ENCODE peak calls at places on chromosomes 11 and 22, in seven cellular contexts. U, H, Q, O, W, A and M are unnamed samples.

GRCh38 chr22:29716814-29717213 is 3.0 kb upstream of the CABP7 start:
- DNase-seq in U (peak), H (no peak), Q (peak), O (peak), W (no peak), A (peak), M (peak)

GRCh38 chr22:37560682-37561208 is 465 bp downstream of the CDC42EP1 start:
- DNase-seq in U (no peak), H (no peak), Q (peak), O (peak), W (no peak), A (no peak), M (no peak)

GRCh38 chr11:60125962-60126585 is 37.6 kb downstream of the MS4A2 start:
- DNase-seq in U (no peak), H (no peak), Q (no peak), O (no peak), W (no peak), A (no peak), M (no peak)

GRCh38 chr11:128901655-128902514 is 10.7 kb downstream of the KCNJ5 start:
- DNase-seq in U (no peak), H (no peak), Q (no peak), O (no peak), W (no peak), A (no peak), M (no peak)

GRCh38 chr22:25019427-25020184 is 67.1 kb downstream of the KIAA1671 start:
- DNase-seq in U (no peak), H (no peak), Q (no peak), O (no peak), W (no peak), A (no peak), M (no peak)

GRCh38 chr11:109205312-109205711 is 216.7 kb upstream of the C11orf87 start:
- DNase-seq in U (no peak), H (no peak), Q (no peak), O (no peak), W (no peak), A (no peak), M (no peak)

GRCh38 chr11:36455658-36456111 is 54.4 kb downstream of the TRAF6 start:
- DNase-seq in U (peak), H (peak), Q (peak), O (peak), W (no peak), A (no peak), M (no peak)

GRCh38 chr11:116311141-116311540 is 461.6 kb downstream of the BUD13 start:
- DNase-seq in U (no peak), H (no peak), Q (no peak), O (no peak), W (no peak), A (no peak), M (no peak)

GRCh38 chr22:24240381-24240780 is 4.5 kb downstream of the GGT5 start:
- DNase-seq in U (no peak), H (no peak), Q (no peak), O (no peak), W (no peak), A (no peak), M (no peak)

GRCh38 chr22:23012081-23012622 is 58.2 kb upstream of the GNAZ start:
- DNase-seq in U (no peak), H (no peak), Q (no peak), O (no peak), W (no peak), A (peak), M (no peak)

GRCh38 chr11:69135420-69136363 is 20.0 kb upstream of the SMIM38 start:
- DNase-seq in U (no peak), H (no peak), Q (no peak), O (no peak), W (no peak), A (no peak), M (peak)

GRCh38 chr11:114886644-114887259 is 208.4 kb downstream of the NXPE2 start:
- DNase-seq in U (no peak), H (no peak), Q (no peak), O (no peak), W (no peak), A (no peak), M (no peak)

GRCh38 chr11:71358122-71358728 is 90.0 kb downstream of the DHCR7 start:
- DNase-seq in U (no peak), H (no peak), Q (no peak), O (no peak), W (no peak), A (no peak), M (no peak)

GRCh38 chr11:68311155-68312116 is 955 bp upstream of the LRP5 start:
- DNase-seq in U (no peak), H (no peak), Q (no peak), O (no peak), W (no peak), A (no peak), M (no peak)